ENCODE peak calls at places on chromosome 17, in seven cellular contexts. One of them, this sample, is unnamed.

GRCh38 chr17:66777689-66778225 is 57.2 kb upstream of the CACNG5 start:
- DNase-seq in SK-N-SH: no peak
- DNase-seq in HCT116: no peak
- DNase-seq in K562: no peak
- DNase-seq in HepG2: no peak
- DNase-seq in H1: peak; percentile 78
- DNase-seq in A549: no peak
- DNase-seq in this sample: no peak

GRCh38 chr17:65523411-65523810 is 38.0 kb downstream of the AXIN2 start:
- DNase-seq in SK-N-SH: no peak
- DNase-seq in H1: no peak
- DNase-seq in HCT116: no peak
- DNase-seq in HepG2: no peak
- DNase-seq in K562: no peak
- DNase-seq in A549: no peak
- DNase-seq in this sample: no peak

GRCh38 chr17:77862890-77863813 is 95.4 kb upstream of the TNRC6C start:
- DNase-seq in K562: no peak
- DNase-seq in A549: no peak
- DNase-seq in HCT116: no peak
- DNase-seq in SK-N-SH: no peak
- DNase-seq in HepG2: no peak
- DNase-seq in H1: no peak
- DNase-seq in this sample: no peak

GRCh38 chr17:14046978-14047377 is 22.3 kb upstream of the COX10 start:
- DNase-seq in A549: no peak
- DNase-seq in SK-N-SH: no peak
- DNase-seq in HepG2: no peak
- DNase-seq in H1: no peak
- DNase-seq in K562: no peak
- DNase-seq in HCT116: no peak
- DNase-seq in this sample: no peak

GRCh38 chr17:69057280-69057679 is 3.4 kb downstream of the ABCA9 start:
- DNase-seq in A549: no peak
- DNase-seq in K562: no peak
- DNase-seq in SK-N-SH: no peak
- DNase-seq in HCT116: no peak
- DNase-seq in HepG2: peak; percentile 21
- DNase-seq in H1: no peak
- DNase-seq in this sample: no peak

GRCh38 chr17:74012465-74012864 is 191.0 kb upstream of the RPL38 start:
- DNase-seq in A549: no peak
- DNase-seq in HCT116: no peak
- DNase-seq in HepG2: peak; percentile 15
- DNase-seq in K562: no peak
- DNase-seq in H1: no peak
- DNase-seq in SK-N-SH: no peak
- DNase-seq in this sample: peak; percentile 61

GRCh38 chr17:35094902-35095301 is 24.8 kb downstream of the RAD51D start:
- DNase-seq in K562: no peak
- DNase-seq in SK-N-SH: no peak
- DNase-seq in HCT116: peak; percentile 89
- DNase-seq in H1: no peak
- DNase-seq in HepG2: peak; percentile 14
- DNase-seq in A549: no peak
- DNase-seq in this sample: peak; percentile 67

GRCh38 chr17:77827461-77827968 is 131.0 kb upstream of the TNRC6C start:
- DNase-seq in SK-N-SH: no peak
- DNase-seq in HCT116: no peak
- DNase-seq in H1: no peak
- DNase-seq in K562: no peak
- DNase-seq in A549: no peak
- DNase-seq in HepG2: no peak
- DNase-seq in this sample: no peak

GRCh38 chr17:81621494-81622230 is 15.2 kb downstream of the NPLOC4 start:
- DNase-seq in H1: no peak
- DNase-seq in HepG2: no peak
- DNase-seq in HCT116: no peak
- DNase-seq in K562: no peak
- DNase-seq in A549: no peak
- DNase-seq in SK-N-SH: no peak
- DNase-seq in this sample: no peak

GRCh38 chr17:1000597-1001490 is 3.9 kb downstream of the TIMM22 start:
- DNase-seq in SK-N-SH: no peak
- DNase-seq in HepG2: peak; percentile 56
- DNase-seq in H1: no peak
- DNase-seq in A549: no peak
- DNase-seq in HCT116: no peak
- DNase-seq in K562: no peak
- DNase-seq in this sample: no peak

GRCh38 chr17:58337600-58338453 is 9.2 kb upstream of the TSPOAP1 start:
- DNase-seq in HCT116: no peak
- DNase-seq in A549: no peak
- DNase-seq in SK-N-SH: no peak
- DNase-seq in H1: peak; percentile 44
- DNase-seq in K562: peak; percentile 58
- DNase-seq in HepG2: peak; percentile 82
- DNase-seq in this sample: peak; percentile 98

GRCh38 chr17:45221081-45221996 is at the start of gene FMNL1:
- DNase-seq in H1: no peak
- DNase-seq in HepG2: no peak
- DNase-seq in SK-N-SH: peak; percentile 71
- DNase-seq in A549: no peak
- DNase-seq in HCT116: no peak
- DNase-seq in K562: peak; percentile 65
- DNase-seq in this sample: peak; percentile 87

GRCh38 chr17:20074489-20074888 is 65.3 kb downstream of the SPECC1 start:
- DNase-seq in H1: no peak
- DNase-seq in SK-N-SH: no peak
- DNase-seq in HepG2: no peak
- DNase-seq in A549: no peak
- DNase-seq in K562: no peak
- DNase-seq in HCT116: no peak
- DNase-seq in this sample: peak; percentile 59
- H3K4me3 ChIP-seq in H1: no peak overlapping the region
- H3K4me3 ChIP-seq in SK-N-SH: no peak overlapping the region
- H3K4me3 ChIP-seq in HepG2: no peak overlapping the region
- H3K4me3 ChIP-seq in A549: no peak overlapping the region
- H3K4me3 ChIP-seq in K562: no peak overlapping the region
- H3K4me3 ChIP-seq in HCT116: no peak overlapping the region
- H3K4me3 ChIP-seq in this sample: peak overlapping the region; percentile 91

GRCh38 chr17:27417596-27418365 is 38.5 kb upstream of the KSR1 start:
- DNase-seq in K562: no peak
- DNase-seq in A549: no peak
- DNase-seq in SK-N-SH: no peak
- DNase-seq in H1: no peak
- DNase-seq in HepG2: no peak
- DNase-seq in HCT116: no peak
- DNase-seq in this sample: no peak

GRCh38 chr17:27419156-27419555 is 37.1 kb upstream of the KSR1 start:
- DNase-seq in SK-N-SH: no peak
- DNase-seq in HepG2: no peak
- DNase-seq in K562: no peak
- DNase-seq in HCT116: no peak
- DNase-seq in H1: no peak
- DNase-seq in A549: no peak
- DNase-seq in this sample: no peak

GRCh38 chr17:27420211-27420950 is 35.9 kb upstream of the KSR1 start:
- DNase-seq in SK-N-SH: no peak
- DNase-seq in K562: no peak
- DNase-seq in HepG2: no peak
- DNase-seq in HCT116: no peak
- DNase-seq in A549: no peak
- DNase-seq in H1: no peak
- DNase-seq in this sample: no peak

GRCh38 chr17:27421111-27421510 is 35.1 kb upstream of the KSR1 start:
- DNase-seq in H1: no peak
- DNase-seq in SK-N-SH: no peak
- DNase-seq in HepG2: no peak
- DNase-seq in A549: no peak
- DNase-seq in K562: no peak
- DNase-seq in HCT116: no peak
- DNase-seq in this sample: no peak

GRCh38 chr17:27418366-27418615 is 38.0 kb upstream of the KSR1 start:
- DNase-seq in A549: no peak
- DNase-seq in HCT116: no peak
- DNase-seq in HepG2: no peak
- DNase-seq in K562: no peak
- DNase-seq in SK-N-SH: no peak
- DNase-seq in H1: no peak
- DNase-seq in this sample: no peak
- TF ChIP-seq MAX in A549: no peak
- TF ChIP-seq MAX in HCT116: no peak
- TF ChIP-seq MAX in HepG2: no peak
- TF ChIP-seq MAX in K562: no peak
- TF ChIP-seq MAX in SK-N-SH: no peak
- TF ChIP-seq MAX in H1: no peak
- TF ChIP-seq MAX in this sample: no peak

GRCh38 chr17:75679706-75680201 is 12.6 kb downstream of the SAP30BP start:
- DNase-seq in K562: no peak
- DNase-seq in SK-N-SH: no peak
- DNase-seq in H1: no peak
- DNase-seq in A549: peak; percentile 83
- DNase-seq in HCT116: no peak
- DNase-seq in HepG2: no peak
- DNase-seq in this sample: no peak
- TF ChIP-seq CTCF in K562: no peak
- TF ChIP-seq CTCF in SK-N-SH: peak; percentile 36
- TF ChIP-seq CTCF in H1: no peak
- TF ChIP-seq CTCF in A549: peak; percentile 96
- TF ChIP-seq CTCF in HCT116: peak; percentile 90
- TF ChIP-seq CTCF in HepG2: peak; percentile 57
- TF ChIP-seq CTCF in this sample: no peak

GRCh38 chr17:3877220-3877619 is 15.6 kb downstream of the CAMKK1 start:
- DNase-seq in SK-N-SH: no peak
- DNase-seq in K562: no peak
- DNase-seq in H1: no peak
- DNase-seq in HepG2: no peak
- DNase-seq in HCT116: no peak
- DNase-seq in A549: no peak
- DNase-seq in this sample: no peak
- H3K4me3 ChIP-seq in SK-N-SH: no peak overlapping the region
- H3K4me3 ChIP-seq in K562: no peak overlapping the region
- H3K4me3 ChIP-seq in H1: no peak overlapping the region
- H3K4me3 ChIP-seq in HepG2: no peak overlapping the region
- H3K4me3 ChIP-seq in HCT116: no peak overlapping the region
- H3K4me3 ChIP-seq in A549: no peak overlapping the region
- H3K4me3 ChIP-seq in this sample: no peak overlapping the region

GRCh38 chr17:50422738-50423137 is 3.3 kb upstream of the ACSF2 start:
- DNase-seq in H1: no peak
- DNase-seq in K562: no peak
- DNase-seq in HepG2: peak; percentile 89
- DNase-seq in A549: no peak
- DNase-seq in SK-N-SH: no peak
- DNase-seq in HCT116: no peak
- DNase-seq in this sample: no peak

GRCh38 chr17:50424246-50425000 is 1.6 kb upstream of the ACSF2 start:
- DNase-seq in HCT116: no peak
- DNase-seq in A549: no peak
- DNase-seq in HepG2: no peak
- DNase-seq in H1: no peak
- DNase-seq in K562: no peak
- DNase-seq in SK-N-SH: no peak
- DNase-seq in this sample: no peak

GRCh38 chr17:50420419-50421112 is 5.5 kb upstream of the ACSF2 start:
- DNase-seq in A549: no peak
- DNase-seq in HCT116: no peak
- DNase-seq in SK-N-SH: no peak
- DNase-seq in HepG2: peak; percentile 43
- DNase-seq in K562: no peak
- DNase-seq in H1: no peak
- DNase-seq in this sample: peak; percentile 24

GRCh38 chr17:50423553-50424159 is 2.4 kb upstream of the ACSF2 start:
- DNase-seq in HCT116: peak; percentile 77
- DNase-seq in K562: peak; percentile 37
- DNase-seq in H1: no peak
- DNase-seq in SK-N-SH: no peak
- DNase-seq in HepG2: peak; percentile 92
- DNase-seq in A549: no peak
- DNase-seq in this sample: peak; percentile 56

GRCh38 chr17:50421308-50422031 is 4.5 kb upstream of the ACSF2 start:
- DNase-seq in K562: no peak
- DNase-seq in HepG2: no peak
- DNase-seq in SK-N-SH: no peak
- DNase-seq in A549: no peak
- DNase-seq in HCT116: no peak
- DNase-seq in H1: no peak
- DNase-seq in this sample: peak; percentile 30
- TF ChIP-seq MAX in K562: no peak
- TF ChIP-seq MAX in HepG2: no peak
- TF ChIP-seq MAX in SK-N-SH: no peak
- TF ChIP-seq MAX in A549: no peak
- TF ChIP-seq MAX in HCT116: no peak
- TF ChIP-seq MAX in H1: no peak
- TF ChIP-seq MAX in this sample: no peak

DNA sequence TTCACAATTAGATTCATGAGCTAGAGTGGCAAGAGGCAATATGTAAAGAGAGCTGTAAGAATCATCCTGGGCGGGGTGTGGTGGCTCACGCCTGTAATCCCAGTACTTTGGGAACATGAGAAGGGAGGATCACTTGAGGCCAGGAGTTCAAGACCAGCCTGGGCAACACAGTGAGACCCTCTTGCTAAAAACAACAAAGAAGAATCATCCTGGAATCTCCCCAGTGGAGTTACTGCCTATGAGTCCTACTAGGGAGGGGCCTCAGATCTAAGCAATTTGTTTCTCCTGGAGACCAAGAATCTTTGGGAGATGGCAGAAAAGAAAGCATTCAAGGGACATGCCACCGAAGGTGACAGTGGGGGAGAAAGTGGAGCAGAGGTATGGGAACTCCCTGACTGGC is 119.1 kb downstream of the HIC1 start:
- DNase-seq in HepG2: no peak
- DNase-seq in K562: no peak
- DNase-seq in SK-N-SH: no peak
- DNase-seq in HCT116: no peak
- DNase-seq in H1: no peak
- DNase-seq in A549: no peak
- DNase-seq in this sample: no peak
- TF ChIP-seq CTCF in HepG2: no peak
- TF ChIP-seq CTCF in K562: no peak
- TF ChIP-seq CTCF in SK-N-SH: no peak
- TF ChIP-seq CTCF in HCT116: no peak
- TF ChIP-seq CTCF in H1: no peak
- TF ChIP-seq CTCF in A549: no peak
- TF ChIP-seq CTCF in this sample: no peak

GRCh38 chr17:76074390-76075363 is at the start of gene GALR2:
- DNase-seq in H1: no peak
- DNase-seq in SK-N-SH: peak; percentile 75
- DNase-seq in K562: peak; percentile 35
- DNase-seq in HepG2: no peak
- DNase-seq in HCT116: no peak
- DNase-seq in A549: peak; percentile 30
- DNase-seq in this sample: no peak
- H3K4me3 ChIP-seq in H1: peak within 1 kb of the TSS; percentile 38
- H3K4me3 ChIP-seq in SK-N-SH: no peak within 1 kb of the TSS
- H3K4me3 ChIP-seq in K562: no peak within 1 kb of the TSS
- H3K4me3 ChIP-seq in HepG2: peak within 1 kb of the TSS; percentile 53
- H3K4me3 ChIP-seq in HCT116: no peak within 1 kb of the TSS
- H3K4me3 ChIP-seq in A549: peak within 1 kb of the TSS; percentile 39
- H3K4me3 ChIP-seq in this sample: no peak within 1 kb of the TSS

GRCh38 chr17:28946239-28946638 is 5.1 kb downstream of the PHF12 start:
- DNase-seq in HCT116: no peak
- DNase-seq in K562: no peak
- DNase-seq in H1: no peak
- DNase-seq in HepG2: no peak
- DNase-seq in A549: no peak
- DNase-seq in SK-N-SH: no peak
- DNase-seq in this sample: no peak
- TF ChIP-seq MAX in HCT116: no peak
- TF ChIP-seq MAX in K562: no peak
- TF ChIP-seq MAX in H1: no peak
- TF ChIP-seq MAX in HepG2: no peak
- TF ChIP-seq MAX in A549: no peak
- TF ChIP-seq MAX in SK-N-SH: no peak
- TF ChIP-seq MAX in this sample: no peak

GRCh38 chr17:51107666-51108227 is 12.9 kb downstream of the SPAG9 start:
- DNase-seq in H1: no peak
- DNase-seq in HCT116: no peak
- DNase-seq in K562: no peak
- DNase-seq in HepG2: no peak
- DNase-seq in SK-N-SH: no peak
- DNase-seq in A549: no peak
- DNase-seq in this sample: peak; percentile 11
- TF ChIP-seq CTCF in H1: no peak
- TF ChIP-seq CTCF in HCT116: no peak
- TF ChIP-seq CTCF in K562: no peak
- TF ChIP-seq CTCF in HepG2: no peak
- TF ChIP-seq CTCF in SK-N-SH: no peak
- TF ChIP-seq CTCF in A549: no peak
- TF ChIP-seq CTCF in this sample: no peak

This sample was measured in NB4.